ENCODE peak calls at places on chromosome 6, in ten cellular contexts. U, D, J, S, L, R, G, W, X and M are unnamed samples. For H3K27me3, the result is how much of the 10 kb centered on the place peaks cover.

GRCh38 chr6:38179794-38180430 is 360.4 kb downstream of the ZFAND3 start:
- DNase-seq in U (no peak), D (no peak), J (no peak), S (no peak), L (no peak), R (no peak), G (no peak), W (no peak), X (no peak), M (no peak)

GRCh38 chr6:166942393-166943168 is 13.8 kb downstream of the RNASET2 start:
- DNase-seq in U (no peak), D (no peak), J (no peak), S (peak), L (no peak), R (peak), G (no peak), W (peak), X (no peak), M (no peak)

GRCh38 chr6:143498428-143498827 is 13.1 kb downstream of the FUCA2 start:
- DNase-seq in U (no peak), D (no peak), J (no peak), S (peak), L (no peak), R (no peak), G (no peak), W (no peak), X (no peak), M (no peak)

GRCh38 chr6:19042452-19042851 is 655.3 kb downstream of the RNF144B start:
- DNase-seq in U (no peak), D (no peak), J (no peak), S (no peak), L (no peak), R (no peak), G (no peak), W (no peak), X (no peak), M (no peak)

GRCh38 chr6:166167801-166168615 is at the start of gene TBXT:
- DNase-seq in U (no peak), D (no peak), J (peak), S (no peak), L (no peak), R (peak), G (no peak), W (no peak), X (no peak), M (no peak)

GRCh38 chr6:14222956-14223355 is 105.4 kb downstream of the CD83 start:
- DNase-seq in U (no peak), D (no peak), J (no peak), S (no peak), L (no peak), R (no peak), G (no peak), W (no peak), X (no peak), M (no peak)

GRCh38 chr6:127058027-127058426 is 60.4 kb upstream of the RSPO3 start:
- DNase-seq in U (no peak), D (peak), J (peak), S (no peak), L (no peak), R (peak), G (no peak), W (no peak), X (no peak), M (no peak)

GRCh38 chr6:41346435-41346834 is 11.0 kb downstream of the NCR2 start:
- DNase-seq in U (no peak), D (no peak), J (no peak), S (no peak), L (no peak), R (peak), G (no peak), W (no peak), X (no peak), M (no peak)

GRCh38 chr6:164045082-164045481 is 630.6 kb downstream of the QKI start:
- DNase-seq in U (no peak), D (no peak), J (no peak), S (no peak), L (no peak), R (no peak), G (no peak), W (no peak), X (no peak), M (no peak)

GRCh38 chr6:18162401-18162800 is 7.2 kb downstream of the KDM1B start:
- DNase-seq in U (no peak), D (no peak), J (no peak), S (no peak), L (no peak), R (no peak), G (no peak), W (no peak), X (no peak), M (no peak)

GRCh38 chr6:50602191-50602810 is 111.0 kb upstream of the TFAP2D start:
- DNase-seq in U (no peak), D (peak), J (peak), S (no peak), L (no peak), R (peak), G (no peak), W (no peak), X (peak), M (no peak)

GRCh38 chr6:160755168-160755567 is 53.1 kb downstream of the PLG start:
- DNase-seq in U (no peak), D (no peak), J (no peak), S (no peak), L (no peak), R (no peak), G (no peak), W (no peak), X (no peak), M (no peak)

GRCh38 chr6:124536792-124537191 is 425.4 kb upstream of the RNF217 start:
- DNase-seq in U (no peak), D (no peak), J (no peak), S (no peak), L (no peak), R (no peak), G (no peak), W (no peak), X (no peak), M (no peak)

GRCh38 chr6:81894788-81895221 is 142.3 kb upstream of the TENT5A start:
- DNase-seq in U (no peak), D (no peak), J (no peak), S (no peak), L (no peak), R (peak), G (no peak), W (no peak), X (peak), M (no peak)

GRCh38 chr6:42545226-42545773 is 18.5 kb upstream of the UBR2 start:
- DNase-seq in U (no peak), D (no peak), J (no peak), S (no peak), L (no peak), R (no peak), G (no peak), W (peak), X (no peak), M (no peak)

GRCh38 chr6:13407709-13408695 is 79.4 kb downstream of the GFOD1 start:
- DNase-seq in U (no peak), D (peak), J (no peak), S (no peak), L (no peak), R (peak), G (peak), W (peak), X (no peak), M (no peak)

GRCh38 chr6:159169557-159170332 is 545 bp downstream of the FNDC1 start:
- DNase-seq in U (no peak), D (peak), J (peak), S (peak), L (no peak), R (peak), G (no peak), W (peak), X (peak), M (no peak)

GRCh38 chr6:169931223-169931760 is 179.9 kb downstream of the ERMARD start:
- DNase-seq in U (no peak), D (no peak), J (no peak), S (no peak), L (no peak), R (no peak), G (no peak), W (no peak), X (no peak), M (no peak)

GRCh38 chr6:88263591-88263990 is 97.4 kb upstream of the CNR1 start:
- DNase-seq in U (no peak), D (no peak), J (no peak), S (no peak), L (no peak), R (peak), G (no peak), W (no peak), X (no peak), M (no peak)

GRCh38 chr6:92122746-92123145 is 1296.6 kb downstream of the EPHA7 start:
- DNase-seq in U (no peak), D (peak), J (peak), S (no peak), L (no peak), R (peak), G (no peak), W (no peak), X (no peak), M (no peak)

GRCh38 chr6:17574871-17575560 is 25.1 kb upstream of the FAM8A1 start:
- DNase-seq in U (no peak), D (peak), J (no peak), S (no peak), L (no peak), R (peak), G (no peak), W (no peak), X (no peak), M (no peak)

GRCh38 chr6:31426395-31426794 is 23.0 kb downstream of the MICA start:
- DNase-seq in U (no peak), D (no peak), J (no peak), S (no peak), L (no peak), R (no peak), G (no peak), W (no peak), X (no peak), M (no peak)

GRCh38 chr6:126307859-126308258 is 32.1 kb upstream of the CENPW start:
- DNase-seq in U (no peak), D (peak), J (peak), S (no peak), L (no peak), R (peak), G (no peak), W (peak), X (no peak), M (no peak)

GRCh38 chr6:141050470-141050869 is 1082.3 kb upstream of the GJE1 start:
- DNase-seq in U (no peak), D (no peak), J (no peak), S (no peak), L (no peak), R (peak), G (no peak), W (no peak), X (no peak), M (no peak)

GRCh38 chr6:40788661-40789111 is 201.5 kb upstream of the LRFN2 start:
- DNase-seq in U (peak), D (no peak), J (no peak), S (no peak), L (no peak), R (peak), G (peak), W (no peak), X (no peak), M (no peak)

GRCh38 chr6:144170044-144170443 is 19.7 kb downstream of the STX11 start:
- DNase-seq in U (no peak), D (no peak), J (no peak), S (no peak), L (no peak), R (no peak), G (no peak), W (no peak), X (no peak), M (no peak)

GRCh38 chr6:7050911-7051779 is 56.6 kb upstream of the RREB1 start:
- DNase-seq in U (peak), D (peak), J (peak), S (peak), L (no peak), R (peak), G (peak), W (peak), X (peak), M (peak)

GRCh38 chr6:24922854-24923253 is 12.9 kb downstream of the RIPOR2 start:
- DNase-seq in U (no peak), D (no peak), J (no peak), S (no peak), L (no peak), R (no peak), G (no peak), W (no peak), X (no peak), M (no peak)

GRCh38 chr6:79544299-79544927 is 7.2 kb upstream of the LCA5 start:
- DNase-seq in U (no peak), D (no peak), J (peak), S (no peak), L (no peak), R (peak), G (no peak), W (no peak), X (no peak), M (no peak)

GRCh38 chr6:32742374-32742773 is 1.2 kb downstream of the HLA-DQA2 start:
- DNase-seq in U (no peak), D (no peak), J (no peak), S (no peak), L (no peak), R (no peak), G (no peak), W (no peak), X (no peak), M (no peak)
- H3K27me3 ChIP-seq in U (under half), D (under half), J (under half), S (under half), L (under half), R (under half), G (under half), W (under half), X (under half), M (under half)

GRCh38 chr6:98839788-98840361 is 5.5 kb downstream of the POU3F2 start:
- DNase-seq in U (no peak), D (peak), J (peak), S (no peak), L (no peak), R (peak), G (no peak), W (no peak), X (peak), M (no peak)
- H3K27me3 ChIP-seq in U (half or more), D (half or more), J (under half), S (half or more), L (half or more), R (half or more), G (under half), W (half or more), X (under half), M (half or more)

DNA sequence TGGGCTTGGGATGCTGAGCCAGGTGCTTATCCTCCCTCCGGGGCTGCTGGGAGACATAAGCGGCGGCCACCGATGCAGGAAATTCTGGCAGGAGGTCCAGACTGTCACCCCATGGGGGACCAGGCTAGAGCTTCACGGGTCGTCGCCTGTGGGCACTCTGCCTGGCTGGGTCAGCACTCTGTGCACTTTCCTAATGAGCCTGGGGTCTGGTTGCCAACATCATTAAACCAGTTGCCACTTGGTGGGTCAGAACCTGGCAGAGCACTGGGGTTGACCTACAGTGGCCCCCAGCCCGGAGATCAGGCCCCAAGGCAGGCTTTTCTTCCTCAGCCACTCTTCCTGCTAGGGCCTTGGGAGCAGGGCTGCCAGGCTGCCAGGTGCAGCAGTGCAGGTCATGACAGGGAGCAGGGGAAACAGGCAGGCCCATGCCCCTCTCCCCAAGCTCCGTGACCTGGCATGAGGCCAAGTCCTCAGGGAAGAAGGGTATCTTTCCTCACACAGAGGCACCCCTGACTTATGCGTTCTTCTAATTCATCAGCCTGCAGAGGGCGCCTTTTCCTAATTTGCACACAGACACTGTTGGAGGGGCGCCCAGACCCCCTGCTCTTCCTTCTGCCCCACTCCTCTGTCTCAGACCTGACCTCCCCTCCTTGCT is 154.5 kb upstream of the MLN start:
- DNase-seq in U (no peak), D (no peak), J (peak), S (no peak), L (no peak), R (no peak), G (no peak), W (no peak), X (peak), M (no peak)
- H3K27me3 ChIP-seq in U (under half), D (under half), J (under half), S (under half), L (under half), R (under half), G (under half), W (under half), X (under half), M (under half)

DNA sequence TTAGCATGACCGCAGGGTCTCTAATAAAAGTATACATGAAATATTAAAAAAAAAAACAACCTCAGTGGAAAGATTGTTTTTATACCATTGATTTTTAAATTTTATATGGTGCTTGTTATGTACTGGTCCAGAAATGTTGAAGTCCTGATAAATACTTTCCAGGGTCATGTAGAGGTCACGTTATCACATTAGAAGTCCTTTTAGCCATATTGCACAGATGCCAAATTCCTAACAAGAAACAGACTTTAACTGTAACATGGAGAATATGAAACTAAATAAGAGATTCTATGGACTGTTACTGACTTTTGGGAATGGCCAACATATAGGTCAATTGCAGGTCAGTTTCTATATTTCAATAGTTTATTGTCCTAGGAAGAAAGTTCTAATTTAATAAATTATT is 89.0 kb downstream of the ADGRB3 start:
- DNase-seq in U (no peak), D (no peak), J (no peak), S (no peak), L (no peak), R (peak), G (no peak), W (no peak), X (no peak), M (no peak)
- H3K27me3 ChIP-seq in U (under half), D (under half), J (under half), S (under half), L (under half), R (under half), G (under half), W (under half), X (under half), M (under half)

GRCh38 chr6:3426091-3426780 is 30.6 kb downstream of the SLC22A23 start:
- DNase-seq in U (no peak), D (peak), J (no peak), S (no peak), L (no peak), R (no peak), G (no peak), W (no peak), X (no peak), M (no peak)
- H3K27me3 ChIP-seq in U (under half), D (under half), J (under half), S (under half), L (under half), R (under half), G (under half), W (under half), X (under half), M (under half)